ENCODE peak calls at places on chromosomes 6 and 20, in eight cellular contexts. One of them, this sample, is unnamed.

GRCh38 chr6:168420706-168421105 is 20.3 kb upstream of the SMOC2 start:
- DNase-seq in AG04449: no peak
- DNase-seq in fibroblast of pulmonary artery: no peak
- DNase-seq in cardiac muscle cell: no peak
- DNase-seq in foreskin fibroblast: no peak
- DNase-seq in spleen: no peak
- DNase-seq in GM12865: no peak
- DNase-seq in coronary artery: peak
- DNase-seq in this sample: no peak

GRCh38 chr6:41271901-41272395 is 14.5 kb downstream of the TREM1 start:
- DNase-seq in AG04449: no peak
- DNase-seq in fibroblast of pulmonary artery: no peak
- DNase-seq in cardiac muscle cell: no peak
- DNase-seq in foreskin fibroblast: no peak
- DNase-seq in spleen: peak
- DNase-seq in GM12865: no peak
- DNase-seq in coronary artery: no peak
- DNase-seq in this sample: no peak

GRCh38 chr20:50146732-50147662 is 6.5 kb downstream of the PEDS1 start:
- DNase-seq in AG04449: no peak
- DNase-seq in fibroblast of pulmonary artery: no peak
- DNase-seq in cardiac muscle cell: no peak
- DNase-seq in foreskin fibroblast: peak
- DNase-seq in spleen: peak
- DNase-seq in GM12865: peak
- DNase-seq in coronary artery: no peak
- DNase-seq in this sample: no peak

GRCh38 chr6:150539568-150539967 is 60.1 kb upstream of the PLEKHG1 start:
- DNase-seq in AG04449: no peak
- DNase-seq in fibroblast of pulmonary artery: no peak
- DNase-seq in cardiac muscle cell: no peak
- DNase-seq in foreskin fibroblast: no peak
- DNase-seq in spleen: no peak
- DNase-seq in GM12865: no peak
- DNase-seq in coronary artery: no peak
- DNase-seq in this sample: no peak

GRCh38 chr6:147227770-147228320 is 23.6 kb downstream of the STXBP5 start:
- DNase-seq in AG04449: no peak
- DNase-seq in fibroblast of pulmonary artery: peak
- DNase-seq in cardiac muscle cell: no peak
- DNase-seq in foreskin fibroblast: no peak
- DNase-seq in spleen: no peak
- DNase-seq in GM12865: no peak
- DNase-seq in coronary artery: no peak
- DNase-seq in this sample: no peak

GRCh38 chr6:31293343-31293742 is 21.5 kb upstream of the HLA-C start:
- DNase-seq in AG04449: no peak
- DNase-seq in fibroblast of pulmonary artery: peak
- DNase-seq in cardiac muscle cell: peak
- DNase-seq in foreskin fibroblast: peak
- DNase-seq in spleen: no peak
- DNase-seq in GM12865: no peak
- DNase-seq in coronary artery: no peak
- DNase-seq in this sample: no peak

GRCh38 chr6:5827061-5828037 is 179.4 kb downstream of the NRN1 start:
- DNase-seq in AG04449: no peak
- DNase-seq in fibroblast of pulmonary artery: no peak
- DNase-seq in cardiac muscle cell: no peak
- DNase-seq in foreskin fibroblast: no peak
- DNase-seq in spleen: no peak
- DNase-seq in GM12865: no peak
- DNase-seq in coronary artery: no peak
- DNase-seq in this sample: no peak

GRCh38 chr6:129240492-129240853 is 357.5 kb downstream of the LAMA2 start:
- DNase-seq in AG04449: no peak
- DNase-seq in fibroblast of pulmonary artery: no peak
- DNase-seq in cardiac muscle cell: no peak
- DNase-seq in foreskin fibroblast: no peak
- DNase-seq in spleen: no peak
- DNase-seq in GM12865: no peak
- DNase-seq in coronary artery: no peak
- DNase-seq in this sample: no peak

GRCh38 chr6:27502508-27503435 is 29.9 kb upstream of the ZNF184 start:
- DNase-seq in AG04449: peak
- DNase-seq in fibroblast of pulmonary artery: peak
- DNase-seq in cardiac muscle cell: peak
- DNase-seq in foreskin fibroblast: peak
- DNase-seq in spleen: peak
- DNase-seq in GM12865: peak
- DNase-seq in coronary artery: no peak
- DNase-seq in this sample: peak

GRCh38 chr6:169171951-169172350 is 81.7 kb downstream of the THBS2 start:
- DNase-seq in AG04449: no peak
- DNase-seq in fibroblast of pulmonary artery: peak
- DNase-seq in cardiac muscle cell: peak
- DNase-seq in foreskin fibroblast: peak
- DNase-seq in spleen: no peak
- DNase-seq in GM12865: no peak
- DNase-seq in coronary artery: peak
- DNase-seq in this sample: peak

GRCh38 chr20:46268131-46268611 is 40.1 kb downstream of the CDH22 start:
- DNase-seq in AG04449: no peak
- DNase-seq in fibroblast of pulmonary artery: no peak
- DNase-seq in cardiac muscle cell: no peak
- DNase-seq in foreskin fibroblast: no peak
- DNase-seq in spleen: no peak
- DNase-seq in GM12865: no peak
- DNase-seq in coronary artery: no peak
- DNase-seq in this sample: no peak

DNA sequence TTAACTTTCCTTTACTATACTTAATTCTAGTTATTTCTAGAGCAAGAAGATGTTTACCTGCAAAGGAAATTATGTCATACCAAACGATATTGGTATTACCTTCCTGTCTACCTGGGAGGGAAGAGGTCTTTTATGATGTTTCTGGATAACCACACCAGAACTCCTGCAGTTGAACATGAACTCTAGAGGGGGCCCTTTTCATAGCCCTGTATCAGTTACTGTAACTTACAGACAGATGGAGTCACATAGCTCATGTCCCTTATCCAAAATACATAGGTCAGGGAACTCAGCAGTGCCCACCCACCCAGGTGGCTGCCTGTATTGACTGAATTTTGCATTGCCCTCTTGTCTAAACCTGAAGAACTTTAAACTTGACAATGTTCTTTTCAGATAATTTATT is 35.1 kb upstream of the MYL9 start:
- DNase-seq in AG04449: no peak
- DNase-seq in fibroblast of pulmonary artery: peak
- DNase-seq in cardiac muscle cell: no peak
- DNase-seq in foreskin fibroblast: peak
- DNase-seq in spleen: no peak
- DNase-seq in GM12865: peak
- DNase-seq in coronary artery: no peak
- DNase-seq in this sample: no peak
- TF ChIP-seq CTCF in AG04449: peak
- TF ChIP-seq CTCF in fibroblast of pulmonary artery: peak
- TF ChIP-seq CTCF in cardiac muscle cell: peak
- TF ChIP-seq CTCF in foreskin fibroblast: peak
- TF ChIP-seq CTCF in spleen: no peak
- TF ChIP-seq CTCF in GM12865: peak
- TF ChIP-seq CTCF in coronary artery: no peak
- TF ChIP-seq CTCF in this sample: peak

DNA sequence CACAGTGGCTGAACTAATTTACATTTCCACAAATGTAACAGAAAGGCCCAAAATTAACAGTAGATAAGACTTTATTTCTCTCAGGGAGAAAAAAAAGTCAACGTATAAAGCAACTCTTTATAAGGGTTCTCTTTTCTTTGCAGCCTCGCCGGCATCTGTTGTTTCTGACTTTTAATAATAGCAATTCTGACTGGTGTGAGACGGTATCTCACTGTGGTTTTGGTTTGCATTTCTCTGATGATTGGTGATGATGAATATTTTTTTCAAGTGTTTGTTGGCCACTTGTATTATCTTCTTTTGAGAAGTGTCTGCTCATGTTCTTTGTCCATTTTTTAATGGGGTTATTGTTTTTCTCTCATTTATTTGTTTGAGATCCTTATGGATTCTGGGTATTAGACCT is 27.2 kb upstream of the FKBP1A start:
- DNase-seq in AG04449: no peak
- DNase-seq in fibroblast of pulmonary artery: no peak
- DNase-seq in cardiac muscle cell: no peak
- DNase-seq in foreskin fibroblast: no peak
- DNase-seq in spleen: no peak
- DNase-seq in GM12865: no peak
- DNase-seq in coronary artery: no peak
- DNase-seq in this sample: no peak
- H3K4me3 ChIP-seq in AG04449: no peak
- H3K4me3 ChIP-seq in fibroblast of pulmonary artery: no peak
- H3K4me3 ChIP-seq in cardiac muscle cell: no peak
- H3K4me3 ChIP-seq in foreskin fibroblast: no peak
- H3K4me3 ChIP-seq in spleen: no peak
- H3K4me3 ChIP-seq in GM12865: no peak
- H3K4me3 ChIP-seq in coronary artery: no peak
- H3K4me3 ChIP-seq in this sample: no peak

GRCh38 chr6:131061771-131062160 is 1.3 kb downstream of the EPB41L2 start:
- DNase-seq in AG04449: no peak
- DNase-seq in fibroblast of pulmonary artery: no peak
- DNase-seq in cardiac muscle cell: peak
- DNase-seq in foreskin fibroblast: peak
- DNase-seq in spleen: no peak
- DNase-seq in GM12865: peak
- DNase-seq in coronary artery: no peak
- DNase-seq in this sample: no peak

GRCh38 chr6:131063764-131064272 is 773 bp upstream of the EPB41L2 start:
- DNase-seq in AG04449: no peak
- DNase-seq in fibroblast of pulmonary artery: no peak
- DNase-seq in cardiac muscle cell: no peak
- DNase-seq in foreskin fibroblast: no peak
- DNase-seq in spleen: no peak
- DNase-seq in GM12865: peak
- DNase-seq in coronary artery: no peak
- DNase-seq in this sample: no peak

GRCh38 chr6:131062245-131063027 is 609 bp downstream of the EPB41L2 start:
- DNase-seq in AG04449: no peak
- DNase-seq in fibroblast of pulmonary artery: no peak
- DNase-seq in cardiac muscle cell: peak
- DNase-seq in foreskin fibroblast: peak
- DNase-seq in spleen: no peak
- DNase-seq in GM12865: peak
- DNase-seq in coronary artery: no peak
- DNase-seq in this sample: no peak

GRCh38 chr6:131061041-131061770 is 1.8 kb downstream of the EPB41L2 start:
- DNase-seq in AG04449: no peak
- DNase-seq in fibroblast of pulmonary artery: peak
- DNase-seq in cardiac muscle cell: peak
- DNase-seq in foreskin fibroblast: peak
- DNase-seq in spleen: no peak
- DNase-seq in GM12865: peak
- DNase-seq in coronary artery: no peak
- DNase-seq in this sample: no peak

DNA sequence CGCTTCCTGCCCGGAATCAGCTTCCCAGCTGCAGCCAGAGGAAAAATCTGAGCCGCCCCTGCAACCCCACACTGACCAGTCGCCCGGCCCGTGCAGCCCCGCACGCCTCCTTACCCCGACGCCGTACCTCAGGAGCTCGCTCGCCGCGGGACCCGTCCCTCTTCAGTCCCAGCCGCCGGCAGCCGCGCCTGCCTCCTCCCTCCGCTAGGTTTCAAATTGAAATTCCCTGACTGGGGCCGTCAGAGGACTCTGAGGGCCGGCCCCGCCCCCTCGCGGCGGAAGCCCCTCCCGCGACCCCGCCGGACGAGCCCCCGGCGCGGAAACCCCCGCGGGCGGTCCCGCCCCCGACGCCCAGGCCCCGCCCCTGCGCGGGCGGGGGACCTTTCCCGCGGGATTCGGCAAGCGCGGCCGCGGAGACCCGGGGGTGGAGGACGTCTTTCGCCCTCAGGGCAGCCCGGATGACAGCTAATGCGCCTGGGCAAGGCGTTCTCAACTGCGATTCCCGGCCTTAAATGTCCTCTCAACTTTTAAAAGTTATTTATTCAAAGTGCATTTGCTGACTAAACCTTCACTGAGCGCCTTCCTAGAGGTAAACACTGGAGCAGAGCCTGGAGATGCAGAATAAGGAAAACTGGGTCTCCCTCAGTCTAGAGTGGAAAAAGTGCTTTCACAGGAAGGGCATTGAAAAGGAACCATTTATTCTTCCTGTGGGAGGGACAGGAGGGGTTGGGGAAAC is at the start of gene EPB41L2:
- DNase-seq in AG04449: no peak
- DNase-seq in fibroblast of pulmonary artery: peak
- DNase-seq in cardiac muscle cell: peak
- DNase-seq in foreskin fibroblast: peak
- DNase-seq in spleen: peak
- DNase-seq in GM12865: peak
- DNase-seq in coronary artery: peak
- DNase-seq in this sample: peak
- TF ChIP-seq CTCF in AG04449: peak
- TF ChIP-seq CTCF in fibroblast of pulmonary artery: no peak
- TF ChIP-seq CTCF in cardiac muscle cell: no peak
- TF ChIP-seq CTCF in foreskin fibroblast: no peak
- TF ChIP-seq CTCF in spleen: peak
- TF ChIP-seq CTCF in GM12865: peak
- TF ChIP-seq CTCF in coronary artery: no peak
- TF ChIP-seq CTCF in this sample: no peak

DNA sequence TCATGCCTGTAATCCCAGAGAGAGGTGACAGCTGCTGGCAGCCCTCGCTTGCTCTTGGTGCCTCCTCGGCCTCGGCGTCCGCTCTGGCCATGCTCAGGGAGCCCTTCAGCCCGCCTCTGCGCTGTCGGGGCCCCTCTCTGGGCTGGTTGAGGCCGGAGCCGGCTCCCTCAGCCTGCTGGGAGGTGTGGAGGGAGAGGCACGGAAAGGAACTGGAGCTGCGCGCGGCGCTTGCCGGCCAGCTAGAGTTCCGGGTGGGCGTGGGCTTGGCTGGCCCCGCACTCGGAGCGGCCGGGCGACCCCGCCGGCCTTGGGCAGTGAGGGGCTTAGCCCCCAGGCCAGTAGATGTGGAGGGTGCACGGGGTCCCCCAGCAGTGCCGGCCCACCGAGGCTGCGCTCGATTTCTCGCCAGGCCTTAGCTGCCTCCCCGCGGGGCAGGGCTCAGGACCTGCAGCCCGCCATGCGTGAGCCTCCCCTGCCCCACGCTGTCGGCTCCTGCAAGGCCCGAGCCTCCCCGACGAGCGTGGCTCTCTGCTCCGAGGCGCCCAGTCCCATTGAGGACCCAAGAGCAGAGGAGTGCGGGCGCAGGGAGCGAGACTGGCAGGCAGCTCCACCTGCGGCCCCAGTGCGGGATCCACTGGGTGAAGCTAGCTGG is 34.6 kb downstream of the C6orf52 start:
- DNase-seq in AG04449: no peak
- DNase-seq in fibroblast of pulmonary artery: no peak
- DNase-seq in cardiac muscle cell: peak
- DNase-seq in foreskin fibroblast: peak
- DNase-seq in spleen: peak
- DNase-seq in GM12865: no peak
- DNase-seq in coronary artery: no peak
- DNase-seq in this sample: no peak
- H3K4me3 ChIP-seq in AG04449: peak
- H3K4me3 ChIP-seq in fibroblast of pulmonary artery: peak
- H3K4me3 ChIP-seq in cardiac muscle cell: peak
- H3K4me3 ChIP-seq in foreskin fibroblast: peak
- H3K4me3 ChIP-seq in spleen: no peak
- H3K4me3 ChIP-seq in GM12865: no peak
- H3K4me3 ChIP-seq in coronary artery: peak
- H3K4me3 ChIP-seq in this sample: peak

This sample was measured in HFF-Myc.